ENCODE peak calls at places on chromosomes 2 and 18, in ten cellular contexts. A is K562, W is stomach, T is HepG2, P is transverse colon, X is H1, E is vagina, U is HCT116, F is spleen, Z is GM12891. L is an unnamed sample.

GRCh38 chr18:27964811-27965210 is 212.1 kb downstream of the CDH2 start:
- DNase-seq in A (no peak), W (no peak), T (no peak), P (no peak), X (no peak), E (no peak), U (no peak), F (no peak), Z (no peak), L (no peak)

GRCh38 chr2:218257390-218257981 is 3.3 kb upstream of the GPBAR1 start:
- DNase-seq in A (peak; percentile 62), W (no peak), T (no peak), P (peak; percentile 31), X (peak; percentile 94), E (no peak), U (peak; percentile 35), F (no peak), Z (peak; percentile 76), L (peak; percentile 66)

GRCh38 chr2:196131949-196132925 is 39.1 kb downstream of the STK17B start:
- DNase-seq in A (no peak), W (no peak), T (no peak), P (no peak), X (no peak), E (no peak), U (no peak), F (no peak), Z (no peak), L (no peak)

GRCh38 chr2:114550364-114550763 is 107.9 kb downstream of the DPP10 start:
- DNase-seq in A (no peak), W (no peak), T (peak; percentile 70), P (peak; percentile 31), X (no peak), E (no peak), U (no peak), F (no peak), Z (no peak), L (no peak)

GRCh38 chr2:194822657-194823056 is 834.4 kb upstream of the SLC39A10 start:
- DNase-seq in A (no peak), W (no peak), T (no peak), P (no peak), X (no peak), E (no peak), U (peak; percentile 18), F (no peak), Z (no peak), L (no peak)

GRCh38 chr2:38037757-38038615 is 38.0 kb downstream of the CYP1B1 start:
- DNase-seq in A (no peak), W (no peak), T (no peak), P (no peak), X (peak; percentile 69), E (no peak), U (no peak), F (no peak), Z (peak; percentile 11), L (peak; percentile 13)

GRCh38 chr2:114201781-114202180 is 240.7 kb upstream of the DPP10 start:
- DNase-seq in A (no peak), W (no peak), T (peak; percentile 28), P (no peak), X (no peak), E (no peak), U (no peak), F (no peak), Z (no peak), L (no peak)

GRCh38 chr2:120105360-120105759 is 92.5 kb downstream of the EPB41L5 start:
- DNase-seq in A (no peak), W (no peak), T (no peak), P (no peak), X (no peak), E (no peak), U (no peak), F (no peak), Z (peak; percentile 5), L (no peak)

GRCh38 chr18:49562481-49563129 is 748 bp downstream of the LIPG start:
- DNase-seq in A (no peak), W (no peak), T (no peak), P (peak; percentile 18), X (peak; percentile 53), E (no peak), U (no peak), F (no peak), Z (no peak), L (no peak)

GRCh38 chr2:191148766-191149165 is 2.0 kb downstream of the STAT4 start:
- DNase-seq in A (no peak), W (no peak), T (no peak), P (no peak), X (no peak), E (no peak), U (no peak), F (no peak), Z (no peak), L (no peak)

GRCh38 chr2:191150121-191150450 is 708 bp downstream of the STAT4 start:
- DNase-seq in A (no peak), W (no peak), T (no peak), P (no peak), X (no peak), E (no peak), U (no peak), F (no peak), Z (no peak), L (no peak)

GRCh38 chr2:191151315-191151698 is 513 bp upstream of the STAT4 start:
- DNase-seq in A (no peak), W (no peak), T (no peak), P (no peak), X (no peak), E (no peak), U (no peak), F (peak; percentile 78), Z (no peak), L (no peak)

GRCh38 chr2:191152841-191153240 is 2.0 kb upstream of the STAT4 start:
- DNase-seq in A (no peak), W (no peak), T (no peak), P (no peak), X (no peak), E (no peak), U (no peak), F (no peak), Z (no peak), L (no peak)

DNA sequence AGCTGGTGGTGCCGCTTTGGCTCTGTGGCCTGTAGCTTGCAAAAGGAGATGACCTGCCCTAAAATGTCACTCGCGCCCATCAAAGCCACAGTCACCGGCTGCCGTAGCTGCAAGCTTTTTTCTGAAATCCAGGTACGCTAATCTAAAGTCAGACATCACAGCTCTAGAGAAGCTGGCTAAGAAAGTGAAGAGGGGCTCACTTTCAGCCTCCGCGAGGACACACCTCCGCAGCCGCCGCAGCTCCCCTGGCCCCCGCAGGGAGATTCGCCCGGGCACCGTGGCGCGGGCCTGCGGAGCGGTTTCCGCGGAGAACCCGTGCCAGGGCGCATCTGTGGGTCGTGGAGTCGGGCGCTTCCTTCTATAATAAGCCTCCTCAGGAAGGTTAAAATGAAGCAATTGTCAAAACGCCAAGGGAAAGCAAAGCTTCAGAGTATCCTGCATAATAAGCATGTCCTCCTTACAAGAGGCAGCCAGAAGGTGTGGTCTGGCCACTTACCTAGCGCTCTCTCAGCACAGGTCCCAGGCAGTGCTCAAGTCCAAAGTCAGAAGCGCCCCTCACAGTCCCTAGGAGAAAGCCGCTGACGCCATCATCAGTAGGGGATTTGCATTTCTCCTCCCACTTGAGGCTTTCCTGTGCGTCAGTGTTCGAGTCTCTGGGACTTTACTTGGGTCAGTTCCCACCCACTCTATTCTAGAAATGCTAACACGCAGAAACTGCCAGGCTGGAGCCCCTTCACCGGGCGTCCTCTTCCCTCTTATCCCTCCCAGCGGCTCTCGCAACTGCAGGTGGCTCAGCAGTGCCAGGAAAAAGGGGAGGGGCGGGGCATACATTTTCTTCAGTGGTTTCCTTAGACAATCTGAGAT is at the start of gene STAT4:
- DNase-seq in A (no peak), W (peak; percentile 62), T (no peak), P (peak; percentile 81), X (peak; percentile 70), E (no peak), U (peak; percentile 57), F (peak; percentile 89), Z (no peak), L (no peak)
- TF ChIP-seq POLR2AphosphoS5 in A (no peak), W (peak; percentile 59), T (no peak), P (peak; percentile 26), X (no peak), E (no peak), U (peak; percentile 52), F (peak; percentile 81), Z (peak; percentile 77), L (no peak)

DNA sequence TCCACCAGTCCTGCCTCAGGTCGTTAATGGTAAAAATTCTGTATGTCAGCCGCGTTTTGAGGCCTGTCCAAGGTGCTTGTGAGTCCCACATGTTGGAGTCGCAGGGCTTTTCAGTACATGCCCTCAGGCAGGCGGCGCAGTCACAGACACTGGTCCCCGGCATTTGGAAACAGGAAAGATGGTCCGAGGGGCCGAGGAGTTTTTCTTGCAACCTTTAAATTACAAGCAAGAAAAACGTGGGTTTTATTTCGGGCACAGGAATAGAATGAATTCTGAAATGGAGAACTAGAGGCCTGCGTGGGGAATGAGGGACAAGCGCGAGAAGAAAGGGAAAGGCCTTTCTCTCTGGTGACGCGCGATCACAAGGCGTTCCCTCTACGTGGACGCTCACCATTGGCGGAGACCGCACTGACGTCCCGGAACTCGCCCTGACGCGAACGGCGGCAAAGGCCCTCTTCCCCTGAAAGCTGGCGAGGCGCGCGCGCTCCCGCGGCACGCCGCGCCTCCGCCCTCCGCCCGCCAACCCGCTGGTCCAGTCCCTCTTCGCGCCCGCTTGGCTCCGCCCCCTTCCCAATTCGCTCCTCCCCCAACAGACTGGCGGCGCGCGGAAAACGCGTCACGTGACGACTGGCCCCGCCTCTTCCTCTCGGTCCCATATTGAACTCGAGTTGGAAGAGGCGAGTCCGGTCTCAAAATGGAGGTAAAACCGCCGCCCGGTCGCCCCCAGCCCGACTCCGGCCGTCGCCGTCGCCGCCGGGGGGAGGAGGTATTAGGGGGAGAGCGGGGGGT is at the start of gene HNRNPA3:
- DNase-seq in A (peak; percentile 98), W (peak; percentile 99), T (peak; percentile 98), P (peak; percentile 100), X (peak; percentile 100), E (peak; percentile 100), U (peak; percentile 97), F (peak; percentile 100), Z (peak; percentile 92), L (peak; percentile 89)
- TF ChIP-seq POLR2A in A (peak; percentile 99), W (peak; percentile 89), T (peak; percentile 98), P (peak; percentile 97), X (peak; percentile 97), E (no peak), U (peak; percentile 72), F (peak; percentile 55), Z (peak; percentile 88), L (peak; percentile 93)

DNA sequence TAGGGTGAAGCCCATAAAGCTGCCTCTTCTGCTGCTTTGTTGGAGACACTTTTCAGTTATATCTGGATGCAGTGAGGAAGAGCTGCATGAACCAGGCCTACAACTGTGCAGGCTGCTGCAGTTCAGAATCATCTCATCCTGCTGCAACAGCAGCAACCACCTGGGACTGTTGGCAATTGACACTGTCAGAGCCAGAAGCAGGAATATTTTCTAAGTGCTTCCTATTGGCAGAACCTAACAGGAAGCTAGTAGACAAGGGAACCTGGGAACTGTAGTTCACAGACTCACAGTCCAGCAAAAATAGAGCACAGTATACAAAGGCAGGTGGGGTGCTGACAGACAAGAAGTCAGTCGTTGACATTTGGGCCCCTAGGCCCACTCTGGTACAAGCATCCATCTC is 452.9 kb upstream of the SPRED2 start:
- DNase-seq in A (no peak), W (no peak), T (no peak), P (no peak), X (no peak), E (no peak), U (no peak), F (no peak), Z (no peak), L (no peak)
- TF ChIP-seq POLR2AphosphoS5 in A (no peak), W (no peak), T (no peak), P (no peak), X (no peak), E (no peak), U (no peak), F (no peak), Z (no peak), L (no peak)

GRCh38 chr2:237392186-237392585 is 21.8 kb downstream of the COL6A3 start:
- DNase-seq in A (no peak), W (no peak), T (no peak), P (no peak), X (no peak), E (peak; percentile 85), U (no peak), F (no peak), Z (no peak), L (no peak)
- TF ChIP-seq POLR2A in A (no peak), W (no peak), T (no peak), P (no peak), X (no peak), E (no peak), U (no peak), F (no peak), Z (no peak), L (no peak)